ENCODE peak calls at places on chromosome 19, in eight cellular contexts. J is dorsolateral prefrontal cortex; D is prostate gland; V is CD4-positive, CD25-positive, alpha-beta regulatory T cell; N is A673; Y is OCI-LY7; M is hepatocyte; F is testis. W is an unnamed sample.

GRCh38 chr19:1652471-1653299 is at the start of gene TCF3:
- DNase-seq in J (peak), D (peak), V (peak), N (peak), Y (peak), M (peak), F (peak), W (peak)

GRCh38 chr19:46984077-46985010 is 35.3 kb upstream of the NPAS1 start:
- DNase-seq in J (no peak), D (no peak), V (no peak), N (peak), Y (no peak), M (peak), F (no peak), W (peak)

GRCh38 chr19:56671613-56671994 is at the start of gene ZNF835:
- DNase-seq in J (peak), D (peak), V (peak), N (peak), Y (no peak), M (no peak), F (peak), W (peak)

GRCh38 chr19:36418287-36419001 is at the start of gene ZFP82:
- DNase-seq in J (peak), D (peak), V (peak), N (peak), Y (peak), M (peak), F (peak), W (peak)

GRCh38 chr19:29507081-29507860 is 18.5 kb upstream of the VSTM2B start:
- DNase-seq in J (peak), D (no peak), V (no peak), N (no peak), Y (no peak), M (no peak), F (no peak), W (no peak)

GRCh38 chr19:869245-870177 is 10.0 kb downstream of the CFD start:
- DNase-seq in J (no peak), D (no peak), V (no peak), N (peak), Y (no peak), M (peak), F (peak), W (peak)

GRCh38 chr19:47649588-47649987 is 40.7 kb downstream of the BICRA start:
- DNase-seq in J (no peak), D (no peak), V (no peak), N (no peak), Y (no peak), M (no peak), F (no peak), W (no peak)

GRCh38 chr19:46579286-46579944 is 21.7 kb upstream of the CALM3 start:
- DNase-seq in J (no peak), D (no peak), V (no peak), N (peak), Y (peak), M (no peak), F (peak), W (peak)

GRCh38 chr19:58434217-58434616 is 5.7 kb downstream of the ZNF132 start:
- DNase-seq in J (no peak), D (no peak), V (no peak), N (no peak), Y (no peak), M (no peak), F (no peak), W (peak)

GRCh38 chr19:31633014-31633413 is 283.8 kb upstream of the TSHZ3 start:
- DNase-seq in J (no peak), D (no peak), V (no peak), N (no peak), Y (no peak), M (no peak), F (no peak), W (no peak)

GRCh38 chr19:16113727-16114126 is 2.0 kb downstream of the RAB8A start:
- DNase-seq in J (no peak), D (no peak), V (no peak), N (peak), Y (peak), M (no peak), F (no peak), W (no peak)

GRCh38 chr19:28436320-28436719 is 776.6 kb downstream of the UQCRFS1 start:
- DNase-seq in J (no peak), D (no peak), V (no peak), N (no peak), Y (peak), M (no peak), F (no peak), W (no peak)

GRCh38 chr19:44640518-44640917 is 3.2 kb upstream of the PVR start:
- DNase-seq in J (no peak), D (no peak), V (no peak), N (no peak), Y (no peak), M (no peak), F (no peak), W (peak)

GRCh38 chr19:42445948-42446347 is 3.2 kb upstream of the CXCL17 start:
- DNase-seq in J (no peak), D (no peak), V (no peak), N (no peak), Y (no peak), M (no peak), F (no peak), W (no peak)

GRCh38 chr19:35140207-35140897 is 1.7 kb downstream of the FXYD1 start:
- DNase-seq in J (no peak), D (no peak), V (no peak), N (no peak), Y (no peak), M (no peak), F (no peak), W (no peak)

GRCh38 chr19:13103961-13104847 is 1.5 kb upstream of the LYL1 start:
- DNase-seq in J (peak), D (no peak), V (peak), N (no peak), Y (peak), M (no peak), F (peak), W (peak)

GRCh38 chr19:14516048-14516534 is 2.1 kb downstream of the DNAJB1 start:
- DNase-seq in J (no peak), D (peak), V (no peak), N (no peak), Y (no peak), M (no peak), F (no peak), W (no peak)

GRCh38 chr19:10011974-10012373 is 1.3 kb upstream of the RDH8 start:
- DNase-seq in J (no peak), D (no peak), V (no peak), N (no peak), Y (no peak), M (no peak), F (no peak), W (no peak)

GRCh38 chr19:42497492-42498226 is 30.6 kb downstream of the CEACAM1 start:
- DNase-seq in J (no peak), D (no peak), V (no peak), N (no peak), Y (peak), M (peak), F (no peak), W (no peak)

GRCh38 chr19:41863209-41863931 is 3.3 kb downstream of the RPS19 start:
- DNase-seq in J (no peak), D (no peak), V (no peak), N (no peak), Y (no peak), M (no peak), F (no peak), W (no peak)

GRCh38 chr19:50286443-50286842 is 42.7 kb downstream of the KCNC3 start:
- DNase-seq in J (no peak), D (no peak), V (no peak), N (no peak), Y (no peak), M (no peak), F (no peak), W (no peak)

GRCh38 chr19:8831832-8832131 is 322 bp downstream of the ZNF558 start:
- DNase-seq in J (no peak), D (no peak), V (no peak), N (no peak), Y (no peak), M (no peak), F (no peak), W (no peak)

GRCh38 chr19:51196181-51196580 is 28.7 kb upstream of the CD33 start:
- DNase-seq in J (no peak), D (no peak), V (no peak), N (no peak), Y (no peak), M (no peak), F (peak), W (no peak)

GRCh38 chr19:2055871-2056809 is 5.1 kb upstream of the MKNK2 start:
- DNase-seq in J (no peak), D (peak), V (no peak), N (peak), Y (peak), M (peak), F (peak), W (peak)

GRCh38 chr19:1133471-1133929 is 29.7 kb downstream of the GPX4 start:
- DNase-seq in J (no peak), D (no peak), V (peak), N (peak), Y (peak), M (no peak), F (peak), W (no peak)

GRCh38 chr19:38228491-38229439 is 4.7 kb upstream of the DPF1 start:
- DNase-seq in J (peak), D (no peak), V (no peak), N (peak), Y (no peak), M (no peak), F (no peak), W (no peak)
- H3K4me3 ChIP-seq in J (peak), D (no peak), V (no peak), N (peak), Y (peak), M (peak), F (peak), W (peak)

DNA sequence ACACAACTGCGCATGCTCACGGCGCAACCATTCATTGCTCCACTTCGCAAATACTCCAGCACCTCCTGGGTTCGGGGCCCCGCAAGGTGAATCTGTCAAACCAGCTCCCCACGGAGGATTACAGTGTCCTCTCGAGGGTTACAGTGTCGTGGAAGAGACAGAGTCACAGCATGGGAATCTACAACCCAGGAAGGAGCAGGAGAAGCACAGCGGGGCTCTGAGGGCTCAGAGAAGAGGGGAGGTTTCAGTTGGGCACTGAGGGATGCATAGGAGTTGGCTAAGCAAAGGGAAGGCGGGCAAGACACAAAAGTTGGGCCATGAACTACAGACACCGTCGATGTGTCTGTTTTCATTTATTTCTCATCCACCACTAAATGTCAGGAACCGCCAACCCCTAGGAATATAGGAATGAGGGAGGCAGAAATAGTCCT is 1.0 kb upstream of the GTF2F1 start:
- DNase-seq in J (no peak), D (no peak), V (no peak), N (no peak), Y (no peak), M (no peak), F (no peak), W (no peak)
- H3K27ac ChIP-seq in J (peak), D (peak), V (peak), N (peak), Y (peak), M (peak), F (peak), W (peak)

GRCh38 chr19:18100710-18101109 is 3.1 kb downstream of the MAST3 start:
- DNase-seq in J (peak), D (no peak), V (no peak), N (no peak), Y (no peak), M (no peak), F (peak), W (no peak)

GRCh38 chr19:18097217-18097992 is at the start of gene MAST3:
- DNase-seq in J (peak), D (peak), V (peak), N (peak), Y (peak), M (peak), F (peak), W (peak)

GRCh38 chr19:18099623-18099995 is 2.0 kb downstream of the MAST3 start:
- DNase-seq in J (no peak), D (no peak), V (no peak), N (no peak), Y (no peak), M (no peak), F (no peak), W (no peak)

GRCh38 chr19:18097993-18098890 is 664 bp downstream of the MAST3 start:
- DNase-seq in J (no peak), D (no peak), V (no peak), N (no peak), Y (peak), M (no peak), F (no peak), W (no peak)

DNA sequence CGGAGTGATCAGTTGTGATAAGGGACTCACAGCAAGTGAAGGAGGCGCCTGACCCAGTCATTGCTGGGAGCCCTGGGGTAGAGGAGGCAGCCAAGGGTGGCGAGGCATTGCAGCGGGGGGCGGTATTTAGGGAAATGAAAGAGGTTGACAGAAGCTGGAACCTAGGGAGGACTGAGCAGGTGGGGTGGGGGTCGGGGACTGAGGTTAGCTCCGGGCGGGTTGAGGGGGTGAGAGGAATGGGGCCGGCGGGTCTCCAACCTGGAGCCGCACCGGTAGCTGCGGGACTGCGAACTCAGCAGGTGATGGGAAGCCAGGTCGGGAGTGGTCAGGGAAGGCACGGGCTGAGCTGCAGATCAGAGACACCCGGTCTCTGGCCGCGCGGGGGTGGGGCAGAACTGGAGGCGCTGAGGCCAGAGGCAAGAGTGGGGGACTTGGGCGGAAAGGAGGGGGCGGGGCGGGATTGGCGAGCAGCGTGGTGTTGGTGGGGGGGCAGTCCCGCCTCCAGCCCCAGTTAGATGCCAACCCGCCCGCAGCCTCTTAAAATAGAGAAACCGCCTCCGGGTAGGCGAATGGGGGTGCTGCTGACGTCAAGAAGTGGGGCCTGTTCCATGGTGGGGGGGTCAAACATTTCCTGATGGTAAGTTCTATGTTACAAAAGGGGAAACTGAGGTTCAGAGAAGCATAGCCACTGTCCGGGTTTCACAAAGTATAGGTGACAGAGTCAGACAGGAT is 1.5 kb downstream of the MAST3 start:
- DNase-seq in J (peak), D (no peak), V (peak), N (no peak), Y (peak), M (peak), F (no peak), W (peak)
- H3K4me3 ChIP-seq in J (peak), D (no peak), V (peak), N (no peak), Y (peak), M (no peak), F (no peak), W (no peak)

DNA sequence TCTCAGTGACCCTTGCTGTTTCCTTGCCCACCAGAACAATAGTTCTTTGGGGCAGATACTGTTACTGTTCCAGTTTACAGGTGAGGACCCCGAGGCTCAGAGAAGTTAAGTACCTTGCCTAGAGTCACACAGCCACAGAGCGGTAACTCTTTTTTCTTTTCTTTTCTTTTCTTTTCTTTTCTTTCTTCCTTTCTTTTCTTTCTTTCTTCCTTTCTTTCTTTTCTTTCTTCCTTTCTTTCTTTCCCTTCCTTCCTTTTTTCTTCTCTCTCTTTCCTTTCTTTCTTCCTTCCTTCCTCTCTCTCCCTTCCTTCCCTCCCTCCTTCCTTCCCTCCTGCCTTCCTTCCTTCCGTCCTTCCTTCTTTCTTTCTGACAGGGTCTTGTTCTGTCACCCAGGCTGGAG is 4.9 kb upstream of the PRX start:
- DNase-seq in J (no peak), D (no peak), V (no peak), N (no peak), Y (no peak), M (no peak), F (no peak), W (no peak)
- H3K27ac ChIP-seq in J (peak), D (peak), V (no peak), N (no peak), Y (no peak), M (peak), F (no peak), W (no peak)

GRCh38 chr19:53091855-53092254 is 11.4 kb downstream of the ZNF160 start:
- DNase-seq in J (no peak), D (no peak), V (no peak), N (no peak), Y (no peak), M (no peak), F (no peak), W (no peak)

GRCh38 chr19:53092723-53093122 is 10.5 kb downstream of the ZNF160 start:
- DNase-seq in J (no peak), D (no peak), V (no peak), N (no peak), Y (no peak), M (no peak), F (no peak), W (no peak)

GRCh38 chr19:53091413-53091812 is 11.8 kb downstream of the ZNF160 start:
- DNase-seq in J (no peak), D (no peak), V (no peak), N (no peak), Y (no peak), M (no peak), F (no peak), W (no peak)

GRCh38 chr19:53094749-53095575 is 8.3 kb downstream of the ZNF160 start:
- DNase-seq in J (no peak), D (no peak), V (no peak), N (no peak), Y (no peak), M (peak), F (no peak), W (no peak)
- H3K4me3 ChIP-seq in J (no peak), D (no peak), V (no peak), N (no peak), Y (no peak), M (no peak), F (no peak), W (no peak)

GRCh38 chr19:18439910-18440237 is 1.9 kb upstream of the ISYNA1 start:
- DNase-seq in J (no peak), D (no peak), V (no peak), N (no peak), Y (no peak), M (no peak), F (no peak), W (no peak)
- H3K27ac ChIP-seq in J (no peak), D (peak), V (no peak), N (peak), Y (no peak), M (peak), F (peak), W (no peak)

GRCh38 chr19:7554990-7555864 is 19.7 kb downstream of the PNPLA6 start:
- DNase-seq in J (no peak), D (no peak), V (no peak), N (peak), Y (peak), M (no peak), F (peak), W (peak)
- H3K4me3 ChIP-seq in J (no peak), D (no peak), V (no peak), N (no peak), Y (no peak), M (no peak), F (peak), W (no peak)

GRCh38 chr19:5628919-5629481 is 6.1 kb downstream of the SAFB start:
- DNase-seq in J (no peak), D (no peak), V (no peak), N (no peak), Y (peak), M (no peak), F (no peak), W (no peak)

GRCh38 chr19:5627395-5627904 is 4.6 kb downstream of the SAFB start:
- DNase-seq in J (peak), D (no peak), V (no peak), N (peak), Y (peak), M (no peak), F (peak), W (peak)

GRCh38 chr19:5625641-5626040 is 2.8 kb downstream of the SAFB start:
- DNase-seq in J (no peak), D (no peak), V (no peak), N (no peak), Y (no peak), M (no peak), F (no peak), W (no peak)

GRCh38 chr19:5631511-5632240 is 8.8 kb downstream of the SAFB start:
- DNase-seq in J (no peak), D (no peak), V (no peak), N (no peak), Y (no peak), M (no peak), F (no peak), W (peak)

GRCh38 chr19:5628470-5628869 is 5.6 kb downstream of the SAFB start:
- DNase-seq in J (no peak), D (no peak), V (no peak), N (no peak), Y (no peak), M (no peak), F (no peak), W (peak)
- H3K27ac ChIP-seq in J (no peak), D (peak), V (peak), N (no peak), Y (peak), M (no peak), F (no peak), W (no peak)

DNA sequence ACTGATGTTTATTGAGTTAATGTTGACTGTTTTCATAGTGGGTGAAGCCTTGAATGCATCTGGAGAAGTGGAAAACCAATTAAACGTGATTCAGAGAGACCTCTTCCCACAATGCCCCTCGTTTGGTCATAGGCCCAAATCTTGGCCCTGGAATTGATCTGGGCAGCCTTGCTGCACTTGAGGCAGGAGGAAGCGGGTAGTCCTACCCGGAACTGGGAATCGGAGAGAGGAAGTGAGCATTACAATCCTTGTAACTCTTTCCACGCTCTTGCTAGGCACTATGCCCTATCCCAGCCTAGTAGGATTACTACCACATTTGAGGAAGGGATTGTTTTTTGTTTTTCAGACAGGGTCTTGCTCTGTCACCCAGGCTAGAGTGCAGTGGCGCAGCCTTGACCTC is 3.6 kb downstream of the KCNK6 start:
- DNase-seq in J (no peak), D (no peak), V (no peak), N (no peak), Y (no peak), M (no peak), F (no peak), W (peak)
- H3K4me3 ChIP-seq in J (no peak), D (no peak), V (no peak), N (no peak), Y (no peak), M (no peak), F (no peak), W (no peak)

GRCh38 chr19:38718747-38719543 is 25.3 kb downstream of the CAPN12 start:
- DNase-seq in J (peak), D (no peak), V (no peak), N (no peak), Y (no peak), M (no peak), F (no peak), W (peak)

GRCh38 chr19:38719761-38720558 is 24.3 kb downstream of the CAPN12 start:
- DNase-seq in J (no peak), D (no peak), V (no peak), N (no peak), Y (no peak), M (no peak), F (no peak), W (no peak)

GRCh38 chr19:38721496-38721895 is 22.8 kb downstream of the CAPN12 start:
- DNase-seq in J (no peak), D (no peak), V (no peak), N (no peak), Y (no peak), M (no peak), F (no peak), W (no peak)

GRCh38 chr19:38721977-38722773 is 22.1 kb downstream of the CAPN12 start:
- DNase-seq in J (peak), D (no peak), V (no peak), N (no peak), Y (no peak), M (no peak), F (peak), W (no peak)

GRCh38 chr19:38720559-38721236 is 23.6 kb downstream of the CAPN12 start:
- DNase-seq in J (no peak), D (no peak), V (no peak), N (no peak), Y (no peak), M (no peak), F (no peak), W (no peak)
- H3K27ac ChIP-seq in J (peak), D (peak), V (no peak), N (no peak), Y (no peak), M (peak), F (peak), W (no peak)